ENCODE peak calls at places on chromosomes 11 and 22, in five cellular contexts. O, G, H, L and N are unnamed samples.

GRCh38 chr11:34564807-34565241 is 51.2 kb upstream of the ELF5 start:
- DNase-seq in O (no peak), G (no peak), H (no peak), L (no peak), N (no peak)

GRCh38 chr11:76215946-76216345 is 9.6 kb upstream of the WNT11 start:
- DNase-seq in O (no peak), G (no peak), H (peak), L (no peak), N (no peak)

GRCh38 chr11:32326522-32326921 is 108.8 kb downstream of the WT1 start:
- DNase-seq in O (no peak), G (no peak), H (no peak), L (no peak), N (no peak)

GRCh38 chr11:124039557-124039956 is 1.6 kb downstream of the OR10G7 start:
- DNase-seq in O (no peak), G (no peak), H (no peak), L (no peak), N (no peak)

GRCh38 chr22:40597541-40598453 is 38.7 kb downstream of the MRTFA start:
- DNase-seq in O (no peak), G (no peak), H (peak), L (no peak), N (no peak)

GRCh38 chr11:129248618-129249017 is 56.5 kb upstream of the ARHGAP32 start:
- DNase-seq in O (no peak), G (no peak), H (peak), L (no peak), N (no peak)

GRCh38 chr11:45282070-45282469 is 4.1 kb downstream of the SYT13 start:
- DNase-seq in O (no peak), G (no peak), H (no peak), L (no peak), N (no peak)

GRCh38 chr11:47183031-47183856 is 3.0 kb downstream of the PACSIN3 start:
- DNase-seq in O (no peak), G (no peak), H (no peak), L (no peak), N (no peak)

GRCh38 chr11:67731583-67731982 is 57.2 kb upstream of the ALDH3B2 start:
- DNase-seq in O (no peak), G (no peak), H (no peak), L (no peak), N (no peak)

GRCh38 chr11:123469089-123469488 is 39.0 kb downstream of the GRAMD1B start:
- DNase-seq in O (no peak), G (no peak), H (no peak), L (no peak), N (no peak)